ENCODE peak calls at places on chromosomes 12 and 14, in nine cellular contexts. D is lung, W is astrocyte of the spinal cord, O is left lung, F is adrenal gland, R is body of pancreas, K is fibroblast of the aortic adventitia, X is tibial nerve, A is AG10803. N is an unnamed sample.

GRCh38 chr12:100141998-100142850 is 450 bp downstream of the BLTP3B start:
- DNase-seq in D (peak; percentile 55), W (no peak), O (peak; percentile 62), F (peak; percentile 55), R (peak; percentile 59), K (peak; percentile 22), X (no peak), A (peak; percentile 11), N (peak; percentile 81)

GRCh38 chr12:126212827-126213226 is 1147.6 kb downstream of the AACS start:
- DNase-seq in D (no peak), W (no peak), O (no peak), F (no peak), R (no peak), K (no peak), X (no peak), A (no peak), N (no peak)

GRCh38 chr12:98403385-98403784 is 112.0 kb upstream of the TMPO start:
- DNase-seq in D (no peak), W (no peak), O (no peak), F (no peak), R (no peak), K (no peak), X (no peak), A (no peak), N (no peak)

GRCh38 chr12:70759161-70759918 is 122.1 kb upstream of the PTPRB start:
- DNase-seq in D (no peak), W (no peak), O (no peak), F (no peak), R (no peak), K (no peak), X (no peak), A (no peak), N (no peak)

GRCh38 chr14:24411468-24412454 is 13.0 kb downstream of the NYNRIN start:
- DNase-seq in D (no peak), W (peak; percentile 54), O (no peak), F (peak; percentile 55), R (no peak), K (peak; percentile 69), X (no peak), A (peak; percentile 60), N (peak; percentile 51)

GRCh38 chr12:1837541-1838206 is 17.3 kb downstream of the LRTM2 start:
- DNase-seq in D (no peak), W (peak; percentile 39), O (no peak), F (no peak), R (no peak), K (no peak), X (no peak), A (peak; percentile 7), N (no peak)

GRCh38 chr12:88309546-88309945 is 167.4 kb downstream of the TMTC3 start:
- DNase-seq in D (no peak), W (peak; percentile 72), O (no peak), F (no peak), R (no peak), K (peak; percentile 74), X (no peak), A (peak; percentile 48), N (no peak)

GRCh38 chr12:1917172-1918070 is 1.0 kb downstream of the CACNA2D4 start:
- DNase-seq in D (no peak), W (no peak), O (peak; percentile 51), F (no peak), R (no peak), K (no peak), X (no peak), A (no peak), N (no peak)

GRCh38 chr14:105470812-105471771 is 3.5 kb upstream of the CRIP2 start:
- DNase-seq in D (no peak), W (peak; percentile 25), O (no peak), F (no peak), R (no peak), K (no peak), X (no peak), A (no peak), N (peak; percentile 69)

GRCh38 chr12:27319394-27319793 is 13.2 kb upstream of the BMAL2 start:
- DNase-seq in D (no peak), W (peak; percentile 67), O (no peak), F (no peak), R (no peak), K (peak; percentile 70), X (no peak), A (peak; percentile 84), N (no peak)

GRCh38 chr12:79557690-79558315 is 133.0 kb downstream of the PAWR start:
- DNase-seq in D (no peak), W (peak; percentile 30), O (no peak), F (no peak), R (no peak), K (peak; percentile 81), X (no peak), A (peak; percentile 69), N (no peak)

GRCh38 chr14:69675246-69675583 is 63.8 kb downstream of the SUSD6 start:
- DNase-seq in D (no peak), W (no peak), O (no peak), F (peak; percentile 39), R (peak; percentile 48), K (no peak), X (no peak), A (no peak), N (no peak)

GRCh38 chr14:69673099-69673498 is 61.7 kb downstream of the SUSD6 start:
- DNase-seq in D (no peak), W (no peak), O (no peak), F (no peak), R (no peak), K (no peak), X (no peak), A (no peak), N (no peak)

GRCh38 chr14:69674546-69675245 is 63.3 kb downstream of the SUSD6 start:
- DNase-seq in D (no peak), W (peak; percentile 11), O (no peak), F (no peak), R (no peak), K (no peak), X (no peak), A (no peak), N (no peak)

GRCh38 chr14:69672372-69672771 is 61.0 kb downstream of the SUSD6 start:
- DNase-seq in D (no peak), W (no peak), O (no peak), F (no peak), R (no peak), K (no peak), X (no peak), A (no peak), N (no peak)

GRCh38 chr14:69673578-69674305 is 62.3 kb downstream of the SUSD6 start:
- DNase-seq in D (no peak), W (no peak), O (no peak), F (no peak), R (no peak), K (no peak), X (no peak), A (no peak), N (no peak)
- TF ChIP-seq CTCF in D (no peak), W (no peak), O (no peak), F (no peak), R (no peak), K (no peak), X (no peak), A (no peak), N (no peak)

GRCh38 chr12:55705802-55706402 is 1.8 kb downstream of the ITGA7 start:
- DNase-seq in D (no peak), W (no peak), O (no peak), F (no peak), R (no peak), K (no peak), X (no peak), A (no peak), N (no peak)
- TF ChIP-seq CTCF in D (no peak), W (peak; percentile 35), O (no peak), F (no peak), R (peak; percentile 21), K (peak; percentile 34), X (peak; percentile 22), A (peak; percentile 23), N (peak; percentile 68)

GRCh38 chr12:22627351-22627750 is 2.4 kb downstream of the ETNK1 start:
- DNase-seq in D (no peak), W (peak; percentile 5), O (no peak), F (no peak), R (no peak), K (peak; percentile 11), X (no peak), A (no peak), N (no peak)

GRCh38 chr12:22626429-22626828 is 1.5 kb downstream of the ETNK1 start:
- DNase-seq in D (no peak), W (peak; percentile 34), O (no peak), F (no peak), R (no peak), K (peak; percentile 38), X (no peak), A (peak; percentile 31), N (no peak)

GRCh38 chr12:22624573-22624907 is 431 bp upstream of the ETNK1 start:
- DNase-seq in D (no peak), W (no peak), O (no peak), F (no peak), R (no peak), K (no peak), X (no peak), A (no peak), N (no peak)

GRCh38 chr12:22625671-22626251 is 790 bp downstream of the ETNK1 start:
- DNase-seq in D (no peak), W (peak; percentile 45), O (peak; percentile 44), F (peak; percentile 60), R (no peak), K (peak; percentile 36), X (peak; percentile 15), A (peak; percentile 9), N (peak; percentile 31)

DNA sequence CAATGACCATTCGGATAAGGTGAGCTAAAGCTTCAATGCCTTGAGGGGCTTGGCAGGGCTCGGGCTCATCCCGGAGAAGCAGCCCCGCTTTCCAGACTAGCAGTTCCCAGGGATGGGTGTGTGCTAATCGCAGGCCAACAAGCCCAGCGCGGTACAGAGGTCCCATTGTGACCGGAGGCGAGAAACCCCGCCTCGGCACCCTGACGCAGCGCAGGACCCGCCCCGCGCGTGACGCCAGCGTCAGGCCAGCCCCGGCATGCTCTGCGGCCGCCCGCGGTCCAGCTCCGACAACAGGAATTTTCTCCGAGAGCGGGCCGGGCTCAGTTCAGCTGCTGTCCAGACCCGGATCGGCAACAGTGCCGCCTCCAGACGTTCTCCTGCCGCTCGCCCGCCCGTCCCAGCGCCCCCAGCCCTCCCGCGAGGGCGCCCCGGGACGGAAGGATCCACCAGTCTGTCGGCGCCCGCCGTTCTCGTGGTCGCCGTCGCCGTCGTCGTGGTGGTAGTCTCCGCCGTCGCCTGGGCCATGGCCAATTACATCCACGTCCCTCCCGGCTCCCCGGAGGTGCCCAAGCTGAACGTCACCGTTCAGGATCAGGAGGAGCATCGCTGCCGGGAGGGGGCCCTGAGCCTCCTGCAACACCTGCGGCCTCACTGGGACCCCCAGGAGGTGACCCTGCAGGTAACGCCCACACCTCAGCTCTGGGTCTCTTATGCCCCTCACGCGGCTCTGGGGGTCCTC is at the start of gene ETNK1:
- DNase-seq in D (peak; percentile 94), W (peak; percentile 94), O (peak; percentile 95), F (peak; percentile 95), R (peak; percentile 95), K (peak; percentile 89), X (peak; percentile 90), A (peak; percentile 89), N (peak; percentile 97)
- TF ChIP-seq CTCF in D (no peak), W (no peak), O (no peak), F (no peak), R (peak; percentile 16), K (no peak), X (no peak), A (no peak), N (no peak)

DNA sequence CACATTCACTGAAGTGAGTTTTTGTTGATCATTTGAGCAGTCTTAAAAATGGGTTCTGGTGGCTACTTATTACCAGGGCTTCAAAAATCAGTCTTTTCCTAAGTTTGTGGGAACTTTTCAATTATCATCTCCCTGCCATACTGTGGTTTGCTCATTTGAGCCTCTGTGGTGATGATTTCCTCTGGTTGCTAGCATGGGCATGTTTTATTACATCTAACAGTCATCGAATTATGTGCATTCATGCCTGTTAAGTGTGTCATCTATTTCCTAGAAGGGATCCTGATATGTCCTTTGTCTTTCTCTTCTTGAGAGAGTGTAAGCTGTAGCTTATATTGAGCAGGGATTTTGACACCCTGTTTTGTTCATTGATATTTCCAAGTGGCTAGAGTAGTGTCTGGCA is 116.8 kb downstream of the WIF1 start:
- DNase-seq in D (no peak), W (no peak), O (no peak), F (no peak), R (no peak), K (no peak), X (no peak), A (peak; percentile 4), N (no peak)
- TF ChIP-seq CTCF in D (no peak), W (no peak), O (no peak), F (no peak), R (no peak), K (no peak), X (no peak), A (no peak), N (no peak)

N was measured in glutamatergic neuron.